ENCODE peak calls at places on chromosomes 11 and 22, in five cellular contexts. One of them, this sample, is unnamed.

GRCh38 chr11:128261011-128261421 is 326.3 kb downstream of the ETS1 start:
- DNase-seq in IMR-90: no peak
- DNase-seq in NB4: no peak
- DNase-seq in suprapubic skin: no peak
- DNase-seq in A549: no peak
- DNase-seq in this sample: no peak

GRCh38 chr11:35214792-35215193 is 75.8 kb downstream of the CD44 start:
- DNase-seq in IMR-90: peak
- DNase-seq in NB4: no peak
- DNase-seq in suprapubic skin: no peak
- DNase-seq in A549: no peak
- DNase-seq in this sample: no peak

GRCh38 chr22:28279888-28280287 is 360.8 kb upstream of the PITPNB start:
- DNase-seq in IMR-90: peak
- DNase-seq in NB4: no peak
- DNase-seq in suprapubic skin: no peak
- DNase-seq in A549: no peak
- DNase-seq in this sample: no peak

GRCh38 chr11:69518081-69518950 is 36.9 kb downstream of the LINC01488 start:
- DNase-seq in IMR-90: peak
- DNase-seq in NB4: no peak
- DNase-seq in suprapubic skin: no peak
- DNase-seq in A549: no peak
- DNase-seq in this sample: no peak

GRCh38 chr11:9158898-9159391 is 67.5 kb upstream of the SCUBE2 start:
- DNase-seq in IMR-90: peak
- DNase-seq in NB4: no peak
- DNase-seq in suprapubic skin: no peak
- DNase-seq in A549: no peak
- DNase-seq in this sample: no peak

GRCh38 chr11:2816941-2817421 is 68.6 kb downstream of the CDKN1C start:
- DNase-seq in IMR-90: peak
- DNase-seq in NB4: no peak
- DNase-seq in suprapubic skin: no peak
- DNase-seq in A549: no peak
- DNase-seq in this sample: no peak

GRCh38 chr11:109739374-109739773 is 317.4 kb downstream of the C11orf87 start:
- DNase-seq in IMR-90: no peak
- DNase-seq in NB4: no peak
- DNase-seq in suprapubic skin: no peak
- DNase-seq in A549: no peak
- DNase-seq in this sample: no peak

GRCh38 chr11:57321996-57322880 is 2.5 kb downstream of the TNKS1BP1 start:
- DNase-seq in IMR-90: peak
- DNase-seq in NB4: peak
- DNase-seq in suprapubic skin: peak
- DNase-seq in A549: peak
- DNase-seq in this sample: peak

GRCh38 chr22:27656970-27657369 is 144.6 kb downstream of the MN1 start:
- DNase-seq in IMR-90: no peak
- DNase-seq in NB4: no peak
- DNase-seq in suprapubic skin: no peak
- DNase-seq in A549: no peak
- DNase-seq in this sample: no peak

GRCh38 chr22:24077416-24077815 is 66.3 kb downstream of the CABIN1 start:
- DNase-seq in IMR-90: no peak
- DNase-seq in NB4: no peak
- DNase-seq in suprapubic skin: no peak
- DNase-seq in A549: no peak
- DNase-seq in this sample: no peak

GRCh38 chr11:19200410-19201201 is 1.2 kb downstream of the CSRP3 start:
- DNase-seq in IMR-90: peak
- DNase-seq in NB4: no peak
- DNase-seq in suprapubic skin: no peak
- DNase-seq in A549: no peak
- DNase-seq in this sample: peak

GRCh38 chr11:59197990-59198389 is 14.7 kb downstream of the MPEG1 start:
- DNase-seq in IMR-90: peak
- DNase-seq in NB4: no peak
- DNase-seq in suprapubic skin: no peak
- DNase-seq in A549: no peak
- DNase-seq in this sample: no peak

GRCh38 chr11:87063982-87064381 is 26.2 kb downstream of the TMEM135 start:
- DNase-seq in IMR-90: peak
- DNase-seq in NB4: no peak
- DNase-seq in suprapubic skin: no peak
- DNase-seq in A549: no peak
- DNase-seq in this sample: no peak

GRCh38 chr22:38570841-38571364 is 920 bp upstream of the DMC1 start:
- DNase-seq in IMR-90: peak
- DNase-seq in NB4: peak
- DNase-seq in suprapubic skin: peak
- DNase-seq in A549: peak
- DNase-seq in this sample: peak

GRCh38 chr22:21700822-21701221 is 34.8 kb downstream of the YPEL1 start:
- DNase-seq in IMR-90: no peak
- DNase-seq in NB4: no peak
- DNase-seq in suprapubic skin: no peak
- DNase-seq in A549: no peak
- DNase-seq in this sample: no peak

GRCh38 chr11:106391771-106392412 is 314.4 kb downstream of the AASDHPPT start:
- DNase-seq in IMR-90: peak
- DNase-seq in NB4: no peak
- DNase-seq in suprapubic skin: no peak
- DNase-seq in A549: no peak
- DNase-seq in this sample: no peak

GRCh38 chr22:49660794-49661781 is 166.6 kb downstream of the BRD1 start:
- DNase-seq in IMR-90: no peak
- DNase-seq in NB4: no peak
- DNase-seq in suprapubic skin: peak
- DNase-seq in A549: no peak
- DNase-seq in this sample: peak

GRCh38 chr11:68542617-68543016 is 82.1 kb downstream of the PPP6R3 start:
- DNase-seq in IMR-90: peak
- DNase-seq in NB4: no peak
- DNase-seq in suprapubic skin: no peak
- DNase-seq in A549: no peak
- DNase-seq in this sample: no peak

GRCh38 chr11:31812392-31813241 is 1.5 kb upstream of the PAX6 start:
- DNase-seq in IMR-90: no peak
- DNase-seq in NB4: peak
- DNase-seq in suprapubic skin: no peak
- DNase-seq in A549: no peak
- DNase-seq in this sample: no peak
- H3K4me3 ChIP-seq in IMR-90: peak
- H3K4me3 ChIP-seq in NB4: peak
- H3K4me3 ChIP-seq in suprapubic skin: peak
- H3K4me3 ChIP-seq in A549: no peak
- H3K4me3 ChIP-seq in this sample: peak

GRCh38 chr11:66720223-66720898 is 8.7 kb downstream of the SPTBN2 start:
- DNase-seq in IMR-90: peak
- DNase-seq in NB4: peak
- DNase-seq in suprapubic skin: no peak
- DNase-seq in A549: peak
- DNase-seq in this sample: no peak
- TF ChIP-seq POLR2A in IMR-90: no peak
- TF ChIP-seq POLR2A in NB4: peak
- TF ChIP-seq POLR2A in suprapubic skin: no peak
- TF ChIP-seq POLR2A in A549: no peak
- TF ChIP-seq POLR2A in this sample: no peak

GRCh38 chr11:3891751-3892150 is 36.3 kb downstream of the STIM1 start:
- DNase-seq in IMR-90: no peak
- DNase-seq in NB4: no peak
- DNase-seq in suprapubic skin: no peak
- DNase-seq in A549: no peak
- DNase-seq in this sample: no peak

GRCh38 chr11:3892156-3892555 is 36.7 kb downstream of the STIM1 start:
- DNase-seq in IMR-90: no peak
- DNase-seq in NB4: no peak
- DNase-seq in suprapubic skin: no peak
- DNase-seq in A549: no peak
- DNase-seq in this sample: no peak

GRCh38 chr11:3896644-3897043 is 41.2 kb downstream of the STIM1 start:
- DNase-seq in IMR-90: no peak
- DNase-seq in NB4: no peak
- DNase-seq in suprapubic skin: no peak
- DNase-seq in A549: no peak
- DNase-seq in this sample: no peak

GRCh38 chr11:3893311-3893710 is 37.8 kb downstream of the STIM1 start:
- DNase-seq in IMR-90: no peak
- DNase-seq in NB4: peak
- DNase-seq in suprapubic skin: no peak
- DNase-seq in A549: no peak
- DNase-seq in this sample: no peak

GRCh38 chr11:3894128-3894731 is 38.8 kb downstream of the STIM1 start:
- DNase-seq in IMR-90: peak
- DNase-seq in NB4: peak
- DNase-seq in suprapubic skin: no peak
- DNase-seq in A549: no peak
- DNase-seq in this sample: no peak
- TF ChIP-seq CTCF in IMR-90: no peak
- TF ChIP-seq CTCF in NB4: no peak
- TF ChIP-seq CTCF in suprapubic skin: no peak
- TF ChIP-seq CTCF in A549: no peak
- TF ChIP-seq CTCF in this sample: no peak

GRCh38 chr11:64642876-64643257 is 51.8 kb downstream of the SLC22A12 start:
- DNase-seq in IMR-90: no peak
- DNase-seq in NB4: no peak
- DNase-seq in suprapubic skin: no peak
- DNase-seq in A549: no peak
- DNase-seq in this sample: no peak
- H3K4me3 ChIP-seq in IMR-90: no peak
- H3K4me3 ChIP-seq in NB4: no peak
- H3K4me3 ChIP-seq in suprapubic skin: peak
- H3K4me3 ChIP-seq in A549: peak
- H3K4me3 ChIP-seq in this sample: no peak

GRCh38 chr11:1573077-1573846 is 1.2 kb upstream of the DUSP8 start:
- DNase-seq in IMR-90: no peak
- DNase-seq in NB4: no peak
- DNase-seq in suprapubic skin: no peak
- DNase-seq in A549: no peak
- DNase-seq in this sample: no peak

GRCh38 chr11:1573847-1574255 is 1.8 kb upstream of the DUSP8 start:
- DNase-seq in IMR-90: no peak
- DNase-seq in NB4: no peak
- DNase-seq in suprapubic skin: no peak
- DNase-seq in A549: no peak
- DNase-seq in this sample: no peak

GRCh38 chr11:1570896-1571759 is 943 bp downstream of the DUSP8 start:
- DNase-seq in IMR-90: no peak
- DNase-seq in NB4: peak
- DNase-seq in suprapubic skin: peak
- DNase-seq in A549: no peak
- DNase-seq in this sample: no peak

GRCh38 chr11:1571760-1572199 is 291 bp downstream of the DUSP8 start:
- DNase-seq in IMR-90: no peak
- DNase-seq in NB4: no peak
- DNase-seq in suprapubic skin: no peak
- DNase-seq in A549: no peak
- DNase-seq in this sample: no peak

GRCh38 chr11:1572200-1573076 is at the start of gene DUSP8:
- DNase-seq in IMR-90: peak
- DNase-seq in NB4: no peak
- DNase-seq in suprapubic skin: peak
- DNase-seq in A549: peak
- DNase-seq in this sample: peak
- TF ChIP-seq POLR2A in IMR-90: peak
- TF ChIP-seq POLR2A in NB4: no peak
- TF ChIP-seq POLR2A in suprapubic skin: peak
- TF ChIP-seq POLR2A in A549: no peak
- TF ChIP-seq POLR2A in this sample: no peak

DNA sequence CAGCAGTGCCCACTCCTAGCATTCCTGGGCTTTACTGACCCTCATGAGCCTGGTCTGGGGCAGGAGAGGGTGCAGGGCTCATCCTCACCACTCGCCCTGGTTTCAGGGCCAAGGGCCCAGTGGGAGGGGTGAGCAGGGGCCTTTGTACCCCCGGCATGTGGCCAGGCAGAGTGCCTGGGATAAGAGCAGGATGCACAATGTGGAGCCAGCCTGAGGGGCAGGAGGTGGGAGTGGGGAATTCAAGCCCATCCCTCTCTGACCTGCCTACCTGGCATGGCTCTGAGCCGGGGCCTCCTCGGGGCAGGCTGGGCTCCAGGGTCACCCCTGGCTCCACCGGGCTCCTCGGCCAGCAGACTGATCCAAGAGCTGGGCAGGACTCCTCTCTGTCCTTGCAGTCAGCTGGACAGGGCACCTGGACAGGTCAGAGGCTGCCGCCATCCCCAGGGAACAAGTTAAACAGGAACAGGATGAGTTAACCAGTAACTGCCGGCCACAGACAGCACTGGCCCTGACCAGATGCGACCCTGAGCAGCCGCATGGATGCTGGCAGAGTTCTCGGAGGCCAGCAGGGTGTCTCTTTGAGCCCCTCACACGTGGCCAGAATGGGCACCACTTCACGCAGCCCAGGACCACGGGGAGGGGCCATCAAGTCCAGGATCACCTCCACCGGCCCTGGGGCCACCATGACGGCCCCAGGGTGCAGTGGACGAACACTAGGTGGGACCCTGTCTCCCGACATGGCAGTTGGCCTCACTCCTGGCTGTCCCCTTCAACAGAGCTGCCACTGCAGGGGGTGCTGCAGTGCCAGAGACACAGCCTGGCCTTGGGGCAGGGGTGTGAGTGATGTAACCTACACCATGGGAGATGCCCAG is 5.0 kb downstream of the SIGIRR start:
- DNase-seq in IMR-90: no peak
- DNase-seq in NB4: no peak
- DNase-seq in suprapubic skin: no peak
- DNase-seq in A549: no peak
- DNase-seq in this sample: no peak
- TF ChIP-seq CTCF in IMR-90: no peak
- TF ChIP-seq CTCF in NB4: no peak
- TF ChIP-seq CTCF in suprapubic skin: no peak
- TF ChIP-seq CTCF in A549: no peak
- TF ChIP-seq CTCF in this sample: no peak

GRCh38 chr22:19713650-19714319 is 518 bp upstream of the SEPTIN5 start:
- DNase-seq in IMR-90: no peak
- DNase-seq in NB4: no peak
- DNase-seq in suprapubic skin: no peak
- DNase-seq in A549: no peak
- DNase-seq in this sample: peak
- H3K4me3 ChIP-seq in IMR-90: peak
- H3K4me3 ChIP-seq in NB4: no peak
- H3K4me3 ChIP-seq in suprapubic skin: peak
- H3K4me3 ChIP-seq in A549: peak
- H3K4me3 ChIP-seq in this sample: peak

GRCh38 chr11:134742956-134743808 is 331.1 kb upstream of the B3GAT1 start:
- DNase-seq in IMR-90: no peak
- DNase-seq in NB4: no peak
- DNase-seq in suprapubic skin: peak
- DNase-seq in A549: no peak
- DNase-seq in this sample: peak
- TF ChIP-seq POLR2A in IMR-90: no peak
- TF ChIP-seq POLR2A in NB4: no peak
- TF ChIP-seq POLR2A in suprapubic skin: no peak
- TF ChIP-seq POLR2A in A549: no peak
- TF ChIP-seq POLR2A in this sample: no peak